ENCODE peak calls at places on chromosome 16, in four cellular contexts. One of them, this sample, is unnamed.

GRCh38 chr16:736936-737481 is 3.8 kb downstream of the CIAO3 start:
- DNase-seq in adrenal gland: no peak
- DNase-seq in stomach: no peak
- DNase-seq in IMR-90: no peak
- DNase-seq in this sample: no peak

GRCh38 chr16:50438041-50438437 is 69.3 kb upstream of the BRD7 start:
- DNase-seq in stomach: no peak
- DNase-seq in IMR-90: no peak
- DNase-seq in adrenal gland: no peak
- DNase-seq in this sample: no peak

GRCh38 chr16:84178146-84178765 is 8.6 kb downstream of the TAF1C start:
- DNase-seq in adrenal gland: no peak
- DNase-seq in IMR-90: no peak
- DNase-seq in stomach: no peak
- DNase-seq in this sample: no peak

GRCh38 chr16:83019963-83020362 is 393.2 kb downstream of the CDH13 start:
- DNase-seq in adrenal gland: no peak
- DNase-seq in stomach: no peak
- DNase-seq in IMR-90: no peak
- DNase-seq in this sample: no peak

GRCh38 chr16:80433617-80434016 is 107.2 kb upstream of the DYNLRB2 start:
- DNase-seq in adrenal gland: no peak
- DNase-seq in stomach: no peak
- DNase-seq in IMR-90: no peak
- DNase-seq in this sample: no peak

GRCh38 chr16:82331974-82332750 is 162.1 kb upstream of the MPHOSPH6 start:
- DNase-seq in IMR-90: no peak
- DNase-seq in adrenal gland: no peak
- DNase-seq in stomach: peak; percentile 33
- DNase-seq in this sample: no peak

GRCh38 chr16:29974291-29975133 is 844 bp downstream of the TAOK2 start:
- DNase-seq in stomach: no peak
- DNase-seq in adrenal gland: peak; percentile 49
- DNase-seq in IMR-90: peak; percentile 12
- DNase-seq in this sample: peak; percentile 54

GRCh38 chr16:84686702-84687298 is 13.0 kb upstream of the USP10 start:
- DNase-seq in IMR-90: no peak
- DNase-seq in stomach: no peak
- DNase-seq in adrenal gland: no peak
- DNase-seq in this sample: peak; percentile 39

GRCh38 chr16:74480150-74481029 is 59.1 kb upstream of the CLEC18B start:
- DNase-seq in stomach: peak; percentile 49
- DNase-seq in adrenal gland: no peak
- DNase-seq in IMR-90: no peak
- DNase-seq in this sample: no peak

GRCh38 chr16:27429981-27430441 is 28.0 kb downstream of the IL21R start:
- DNase-seq in IMR-90: no peak
- DNase-seq in adrenal gland: no peak
- DNase-seq in stomach: peak; percentile 21
- DNase-seq in this sample: no peak

GRCh38 chr16:49592507-49593422 is 219.2 kb downstream of the C16orf78 start:
- DNase-seq in stomach: peak; percentile 30
- DNase-seq in adrenal gland: peak; percentile 31
- DNase-seq in IMR-90: peak; percentile 7
- DNase-seq in this sample: peak; percentile 20

GRCh38 chr16:69693916-69694315 is 32.4 kb downstream of the NQO1 start:
- DNase-seq in IMR-90: no peak
- DNase-seq in stomach: no peak
- DNase-seq in adrenal gland: no peak
- DNase-seq in this sample: no peak

GRCh38 chr16:84514874-84515835 is 10.7 kb upstream of the MEAK7 start:
- DNase-seq in IMR-90: no peak
- DNase-seq in stomach: peak; percentile 61
- DNase-seq in adrenal gland: no peak
- DNase-seq in this sample: no peak

GRCh38 chr16:86343733-86344585 is 166.4 kb upstream of the FOXF1 start:
- DNase-seq in adrenal gland: peak; percentile 13
- DNase-seq in IMR-90: peak; percentile 54
- DNase-seq in stomach: no peak
- DNase-seq in this sample: no peak

GRCh38 chr16:86345521-86345920 is 164.8 kb upstream of the FOXF1 start:
- DNase-seq in adrenal gland: no peak
- DNase-seq in stomach: no peak
- DNase-seq in IMR-90: no peak
- DNase-seq in this sample: no peak

GRCh38 chr16:86344881-86345280 is 165.4 kb upstream of the FOXF1 start:
- DNase-seq in adrenal gland: no peak
- DNase-seq in stomach: no peak
- DNase-seq in IMR-90: no peak
- DNase-seq in this sample: no peak

GRCh38 chr16:86343111-86343642 is 167.2 kb upstream of the FOXF1 start:
- DNase-seq in IMR-90: peak; percentile 89
- DNase-seq in adrenal gland: peak; percentile 29
- DNase-seq in stomach: peak; percentile 42
- DNase-seq in this sample: no peak

GRCh38 chr16:86344586-86344871 is 165.8 kb upstream of the FOXF1 start:
- DNase-seq in adrenal gland: no peak
- DNase-seq in stomach: no peak
- DNase-seq in IMR-90: no peak
- DNase-seq in this sample: no peak
- TF ChIP-seq POLR2A in adrenal gland: no peak
- TF ChIP-seq POLR2A in stomach: no peak
- TF ChIP-seq POLR2A in IMR-90: no peak
- TF ChIP-seq POLR2A in this sample: no peak

GRCh38 chr16:48244863-48245195 is 729 bp downstream of the LONP2 start:
- DNase-seq in stomach: no peak
- DNase-seq in IMR-90: no peak
- DNase-seq in adrenal gland: no peak
- DNase-seq in this sample: no peak

GRCh38 chr16:48247311-48247710 is at the start of gene ABCC11:
- DNase-seq in adrenal gland: no peak
- DNase-seq in IMR-90: no peak
- DNase-seq in stomach: no peak
- DNase-seq in this sample: no peak

GRCh38 chr16:48246066-48246465 is 1.3 kb downstream of the ABCC11 start:
- DNase-seq in adrenal gland: no peak
- DNase-seq in IMR-90: peak; percentile 12
- DNase-seq in stomach: no peak
- DNase-seq in this sample: no peak

GRCh38 chr16:48244080-48244862 is at the start of gene LONP2:
- DNase-seq in IMR-90: peak; percentile 85
- DNase-seq in adrenal gland: peak; percentile 89
- DNase-seq in stomach: peak; percentile 92
- DNase-seq in this sample: peak; percentile 93
- TF ChIP-seq POLR2A in IMR-90: peak; percentile 56
- TF ChIP-seq POLR2A in adrenal gland: peak; percentile 64
- TF ChIP-seq POLR2A in stomach: peak; percentile 37
- TF ChIP-seq POLR2A in this sample: peak; percentile 78

GRCh38 chr16:53053967-53054669 is 673 bp upstream of the CHD9 start:
- DNase-seq in adrenal gland: peak; percentile 58
- DNase-seq in stomach: peak; percentile 57
- DNase-seq in IMR-90: no peak
- DNase-seq in this sample: peak; percentile 61

GRCh38 chr16:53056528-53056881 is 1.7 kb downstream of the CHD9 start:
- DNase-seq in adrenal gland: peak; percentile 62
- DNase-seq in IMR-90: peak; percentile 66
- DNase-seq in stomach: no peak
- DNase-seq in this sample: peak; percentile 41

GRCh38 chr16:53052519-53053501 is at the start of gene CHD9NB:
- DNase-seq in stomach: no peak
- DNase-seq in adrenal gland: peak; percentile 57
- DNase-seq in IMR-90: peak; percentile 86
- DNase-seq in this sample: peak; percentile 40

GRCh38 chr16:53055603-53056527 is 1.1 kb downstream of the CHD9 start:
- DNase-seq in adrenal gland: peak; percentile 53
- DNase-seq in stomach: no peak
- DNase-seq in IMR-90: peak; percentile 72
- DNase-seq in this sample: peak; percentile 66

DNA sequence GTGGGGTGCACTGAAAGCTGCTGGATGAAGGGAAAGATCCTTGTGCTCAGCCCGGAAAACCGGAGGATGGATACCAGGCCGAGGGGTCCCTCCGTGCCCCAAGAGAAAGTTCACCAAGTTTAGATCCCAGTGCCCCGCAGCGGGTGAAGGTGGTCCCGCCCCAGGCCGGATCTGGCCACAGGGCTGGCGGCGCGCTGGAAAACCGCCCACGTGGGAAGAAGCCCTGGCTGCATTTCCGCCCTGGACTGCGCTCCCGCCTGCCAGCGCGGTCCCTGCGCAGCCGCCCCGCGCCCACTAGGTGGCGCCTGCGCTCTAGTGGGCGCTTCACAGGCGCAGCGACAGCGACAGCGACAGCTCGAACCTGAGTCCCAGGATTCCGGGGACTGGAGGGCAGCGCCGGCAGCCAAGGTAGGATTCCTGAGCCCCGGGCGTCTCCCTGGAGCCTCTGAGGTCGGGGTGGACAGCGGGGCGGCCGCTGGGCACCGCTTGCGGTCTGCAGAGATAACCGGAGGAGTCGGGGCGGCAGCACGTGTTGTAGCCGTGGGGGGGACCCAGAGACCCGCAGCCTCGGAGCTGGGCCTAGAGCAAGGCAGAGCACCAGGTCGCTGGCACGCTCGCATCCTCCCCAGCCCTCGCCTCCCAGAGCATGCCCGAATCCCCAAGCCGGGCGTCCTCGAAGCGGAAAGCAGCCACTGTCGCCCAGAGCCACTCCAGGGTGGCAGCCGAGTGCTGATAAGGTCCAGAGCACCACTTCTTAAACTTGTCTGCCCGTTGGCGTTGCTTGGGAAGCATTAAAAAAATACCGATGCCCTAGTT is at the start of gene CHD9:
- DNase-seq in stomach: peak; percentile 89
- DNase-seq in IMR-90: peak; percentile 80
- DNase-seq in adrenal gland: peak; percentile 90
- DNase-seq in this sample: peak; percentile 91
- TF ChIP-seq POLR2A in stomach: no peak
- TF ChIP-seq POLR2A in IMR-90: no peak
- TF ChIP-seq POLR2A in adrenal gland: peak; percentile 48
- TF ChIP-seq POLR2A in this sample: peak; percentile 17

DNA sequence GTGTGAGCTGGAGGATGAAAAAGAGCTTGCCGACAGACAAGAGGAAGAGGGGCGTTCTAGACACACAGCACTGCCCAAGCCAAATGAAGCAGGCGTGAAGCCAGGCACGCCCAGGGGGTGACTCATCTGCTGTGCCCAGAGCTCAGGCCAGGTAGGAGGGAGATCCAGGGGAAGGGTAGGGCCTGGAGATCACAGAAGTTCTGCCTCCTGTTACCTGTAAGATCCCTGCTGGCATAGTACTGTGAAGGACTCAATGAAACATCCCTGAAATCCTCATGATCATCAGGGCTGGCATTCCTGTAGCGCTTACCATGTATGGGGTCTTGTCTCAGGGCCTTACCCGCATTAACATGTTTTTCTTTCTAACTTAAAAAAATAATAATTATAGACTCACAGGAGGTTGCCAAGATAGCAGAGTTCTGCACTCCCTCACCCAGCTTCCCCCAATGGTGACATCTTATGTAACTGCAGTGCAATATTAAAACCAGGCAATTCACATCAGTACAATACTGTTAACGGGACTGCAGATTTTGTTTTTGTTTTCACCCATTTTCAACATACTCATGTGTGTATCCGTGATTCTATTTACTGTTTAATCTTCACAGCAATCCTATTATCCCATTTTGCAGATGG is 158.5 kb downstream of the XYLT1 start:
- DNase-seq in stomach: peak; percentile 70
- DNase-seq in IMR-90: no peak
- DNase-seq in adrenal gland: no peak
- DNase-seq in this sample: no peak
- TF ChIP-seq POLR2A in stomach: no peak
- TF ChIP-seq POLR2A in IMR-90: no peak
- TF ChIP-seq POLR2A in adrenal gland: no peak
- TF ChIP-seq POLR2A in this sample: no peak

DNA sequence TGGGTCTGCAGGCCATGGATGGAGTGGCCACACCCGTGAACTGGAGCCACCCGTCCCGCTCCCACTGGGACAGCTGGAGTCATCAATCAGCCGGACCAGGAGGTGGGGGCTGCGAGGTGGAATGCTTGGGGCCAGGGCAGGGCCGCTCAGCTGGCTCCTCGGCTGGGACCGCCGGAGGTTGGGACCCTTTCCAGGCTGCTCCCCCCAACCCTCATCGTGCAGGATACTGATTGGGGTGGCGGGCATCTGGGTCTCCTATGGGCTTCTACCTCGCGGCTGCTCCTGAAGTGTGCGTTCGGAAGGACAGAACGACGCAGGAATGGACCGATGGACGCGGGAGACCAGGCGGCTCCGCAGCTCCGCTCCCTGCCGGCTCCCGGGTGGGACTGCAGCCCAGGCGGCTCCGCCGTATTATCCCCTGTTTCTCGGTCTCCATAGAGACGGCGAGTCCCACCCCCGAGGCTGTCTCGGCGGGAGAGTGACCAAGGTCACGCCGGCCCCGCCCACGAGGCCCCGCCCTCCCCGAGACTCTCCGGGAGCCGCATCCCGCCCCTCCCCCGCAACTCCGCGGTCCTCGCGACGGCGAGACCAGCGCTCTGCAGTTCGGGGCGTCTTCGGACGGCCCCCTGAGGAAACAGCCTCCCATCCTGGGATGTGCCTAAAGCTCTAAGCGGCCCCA is at the start of gene TPPP3:
- DNase-seq in adrenal gland: peak; percentile 87
- DNase-seq in IMR-90: peak; percentile 76
- DNase-seq in stomach: peak; percentile 83
- DNase-seq in this sample: peak; percentile 81
- TF ChIP-seq POLR2A in adrenal gland: peak; percentile 19
- TF ChIP-seq POLR2A in IMR-90: no peak
- TF ChIP-seq POLR2A in stomach: no peak
- TF ChIP-seq POLR2A in this sample: no peak